ENCODE peak calls at places on chromosomes 16 and 17, in six cellular contexts. One of them, this sample, is unnamed.

GRCh38 chr16:84795338-84796053 is 24.3 kb upstream of the CRISPLD2 start:
- DNase-seq in choroid plexus epithelial cell: peak; percentile 95
- DNase-seq in GM13976: no peak
- DNase-seq in GM20000: no peak
- DNase-seq in omental fat pad: no peak
- DNase-seq in psoas muscle: peak; percentile 83
- DNase-seq in this sample: peak; percentile 69

GRCh38 chr16:31355701-31356100 is 725 bp downstream of the ITGAX start:
- DNase-seq in choroid plexus epithelial cell: no peak
- DNase-seq in psoas muscle: no peak
- DNase-seq in GM20000: no peak
- DNase-seq in GM13976: no peak
- DNase-seq in omental fat pad: no peak
- DNase-seq in this sample: no peak

GRCh38 chr17:29766796-29767327 is 144.2 kb upstream of the CORO6 start:
- DNase-seq in omental fat pad: no peak
- DNase-seq in psoas muscle: no peak
- DNase-seq in GM20000: no peak
- DNase-seq in GM13976: no peak
- DNase-seq in choroid plexus epithelial cell: no peak
- DNase-seq in this sample: no peak

GRCh38 chr17:1709971-1710806 is at the start of gene TLCD2:
- DNase-seq in GM13976: peak; percentile 62
- DNase-seq in choroid plexus epithelial cell: peak; percentile 66
- DNase-seq in omental fat pad: no peak
- DNase-seq in psoas muscle: peak; percentile 85
- DNase-seq in GM20000: peak; percentile 54
- DNase-seq in this sample: no peak

GRCh38 chr17:64202683-64203430 is 60.2 kb downstream of the TEX2 start:
- DNase-seq in omental fat pad: no peak
- DNase-seq in psoas muscle: no peak
- DNase-seq in GM13976: no peak
- DNase-seq in GM20000: no peak
- DNase-seq in choroid plexus epithelial cell: peak; percentile 84
- DNase-seq in this sample: no peak

GRCh38 chr17:82752371-82753200 is 721 bp downstream of the TBCD start:
- DNase-seq in psoas muscle: peak; percentile 37
- DNase-seq in choroid plexus epithelial cell: peak; percentile 9
- DNase-seq in GM20000: peak; percentile 73
- DNase-seq in GM13976: peak; percentile 67
- DNase-seq in omental fat pad: no peak
- DNase-seq in this sample: no peak

GRCh38 chr17:16462070-16462864 is 29.7 kb downstream of the LRRC75A start:
- DNase-seq in psoas muscle: no peak
- DNase-seq in choroid plexus epithelial cell: no peak
- DNase-seq in omental fat pad: no peak
- DNase-seq in GM13976: no peak
- DNase-seq in GM20000: no peak
- DNase-seq in this sample: no peak

GRCh38 chr16:6725634-6726331 is 606.9 kb upstream of the RBFOX1 start:
- DNase-seq in omental fat pad: no peak
- DNase-seq in GM13976: no peak
- DNase-seq in choroid plexus epithelial cell: no peak
- DNase-seq in psoas muscle: no peak
- DNase-seq in GM20000: no peak
- DNase-seq in this sample: no peak

GRCh38 chr17:78197147-78197830 is 10.1 kb downstream of the AFMID start:
- DNase-seq in GM20000: no peak
- DNase-seq in omental fat pad: no peak
- DNase-seq in choroid plexus epithelial cell: peak; percentile 39
- DNase-seq in psoas muscle: no peak
- DNase-seq in GM13976: no peak
- DNase-seq in this sample: no peak

GRCh38 chr17:64180089-64180488 is 50.1 kb upstream of the ERN1 start:
- DNase-seq in GM20000: no peak
- DNase-seq in psoas muscle: no peak
- DNase-seq in GM13976: no peak
- DNase-seq in omental fat pad: no peak
- DNase-seq in choroid plexus epithelial cell: peak; percentile 83
- DNase-seq in this sample: no peak

GRCh38 chr17:8366231-8366630 is 10.3 kb downstream of the KRABD2 start:
- DNase-seq in GM13976: no peak
- DNase-seq in GM20000: peak; percentile 5
- DNase-seq in choroid plexus epithelial cell: peak; percentile 75
- DNase-seq in omental fat pad: no peak
- DNase-seq in psoas muscle: no peak
- DNase-seq in this sample: no peak

GRCh38 chr16:69084301-69084700 is 21.2 kb upstream of the HAS3 start:
- DNase-seq in GM13976: no peak
- DNase-seq in GM20000: no peak
- DNase-seq in psoas muscle: no peak
- DNase-seq in choroid plexus epithelial cell: peak; percentile 58
- DNase-seq in omental fat pad: no peak
- DNase-seq in this sample: no peak

GRCh38 chr16:53651357-53651756 is 52.3 kb downstream of the RPGRIP1L start:
- DNase-seq in choroid plexus epithelial cell: no peak
- DNase-seq in psoas muscle: no peak
- DNase-seq in GM13976: no peak
- DNase-seq in omental fat pad: no peak
- DNase-seq in GM20000: no peak
- DNase-seq in this sample: no peak

GRCh38 chr17:17783825-17784598 is 52.8 kb downstream of the SREBF1 start:
- DNase-seq in omental fat pad: no peak
- DNase-seq in GM20000: no peak
- DNase-seq in choroid plexus epithelial cell: peak; percentile 72
- DNase-seq in psoas muscle: peak; percentile 49
- DNase-seq in GM13976: no peak
- DNase-seq in this sample: no peak

DNA sequence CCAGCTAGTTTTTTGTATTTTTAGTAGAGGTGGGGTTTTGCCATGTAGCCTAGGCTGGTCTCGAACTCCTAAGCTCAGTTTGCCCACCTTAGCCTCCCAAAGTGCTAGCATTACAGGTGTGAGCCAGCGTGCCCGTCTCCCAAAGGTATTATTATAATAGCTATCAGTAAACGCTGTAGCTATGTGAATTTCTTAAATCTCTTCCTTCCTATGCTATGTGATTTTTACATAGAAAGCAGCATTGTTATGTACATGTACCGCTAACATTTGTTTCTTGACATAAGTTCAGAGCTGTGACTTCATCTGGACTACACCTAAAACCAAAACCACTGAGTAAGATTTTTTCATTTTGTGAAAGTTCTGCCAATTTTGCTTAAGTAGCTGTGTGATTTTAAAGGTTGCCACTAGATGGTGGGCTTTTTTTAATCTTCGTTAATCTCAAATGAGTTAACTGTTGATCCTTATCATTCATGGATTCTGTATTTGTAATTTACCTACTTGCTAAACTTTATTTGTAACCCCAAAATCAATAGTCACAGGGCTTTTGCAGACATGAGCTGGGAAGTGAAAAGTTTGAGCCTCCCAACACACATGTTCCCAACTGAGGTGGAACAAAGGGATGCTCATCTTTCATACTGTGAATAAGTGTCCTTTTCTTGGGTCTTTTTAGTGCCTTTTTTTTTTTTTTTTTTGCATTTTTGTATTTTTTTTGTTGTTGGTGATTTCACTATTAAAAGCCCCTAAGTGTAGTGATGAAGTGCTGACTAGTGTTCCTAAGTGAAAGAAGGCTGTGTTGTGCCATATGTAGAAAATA is 21.9 kb downstream of the PRKAR1A start:
- DNase-seq in psoas muscle: no peak
- DNase-seq in GM13976: no peak
- DNase-seq in GM20000: no peak
- DNase-seq in choroid plexus epithelial cell: peak; percentile 79
- DNase-seq in omental fat pad: no peak
- DNase-seq in this sample: no peak
- TF ChIP-seq CTCF in psoas muscle: peak; percentile 34
- TF ChIP-seq CTCF in GM13976: no peak
- TF ChIP-seq CTCF in GM20000: no peak
- TF ChIP-seq CTCF in choroid plexus epithelial cell: peak; percentile 48
- TF ChIP-seq CTCF in omental fat pad: no peak
- TF ChIP-seq CTCF in this sample: peak; percentile 36

GRCh38 chr17:62727916-62728672 is 80.0 kb downstream of the MARCHF10 start:
- DNase-seq in psoas muscle: no peak
- DNase-seq in GM13976: no peak
- DNase-seq in GM20000: no peak
- DNase-seq in choroid plexus epithelial cell: no peak
- DNase-seq in omental fat pad: no peak
- DNase-seq in this sample: no peak
- TF ChIP-seq CTCF in psoas muscle: no peak
- TF ChIP-seq CTCF in GM13976: no peak
- TF ChIP-seq CTCF in GM20000: no peak
- TF ChIP-seq CTCF in choroid plexus epithelial cell: no peak
- TF ChIP-seq CTCF in omental fat pad: no peak
- TF ChIP-seq CTCF in this sample: no peak

DNA sequence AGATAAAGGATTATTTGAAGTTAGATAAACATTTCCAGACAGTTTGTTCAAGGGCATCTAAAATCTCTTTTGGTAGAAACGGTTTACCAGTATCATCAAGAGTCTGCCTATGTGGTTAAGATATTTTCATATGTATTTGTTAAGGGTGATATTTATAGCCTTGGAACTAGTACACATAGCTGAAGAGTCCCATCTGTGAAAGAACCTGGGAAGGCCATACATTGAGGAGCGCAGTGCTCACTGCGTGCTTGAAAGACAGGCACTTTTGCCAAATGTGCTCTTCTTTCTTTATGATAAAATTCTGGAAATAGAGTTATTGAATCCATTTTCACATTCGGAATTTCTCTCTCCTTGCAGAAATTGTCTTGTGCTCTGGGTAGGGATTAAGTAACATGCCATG is 7.7 kb downstream of the IGSF6 start:
- DNase-seq in omental fat pad: no peak
- DNase-seq in GM13976: no peak
- DNase-seq in GM20000: no peak
- DNase-seq in choroid plexus epithelial cell: no peak
- DNase-seq in psoas muscle: no peak
- DNase-seq in this sample: no peak
- TF ChIP-seq CTCF in omental fat pad: no peak
- TF ChIP-seq CTCF in GM13976: no peak
- TF ChIP-seq CTCF in GM20000: no peak
- TF ChIP-seq CTCF in choroid plexus epithelial cell: no peak
- TF ChIP-seq CTCF in psoas muscle: no peak
- TF ChIP-seq CTCF in this sample: no peak

GRCh38 chr17:43085489-43085888 is 39.7 kb downstream of the BRCA1 start:
- DNase-seq in choroid plexus epithelial cell: peak; percentile 60
- DNase-seq in omental fat pad: no peak
- DNase-seq in GM13976: no peak
- DNase-seq in GM20000: no peak
- DNase-seq in psoas muscle: no peak
- DNase-seq in this sample: peak; percentile 16
- TF ChIP-seq CTCF in choroid plexus epithelial cell: peak; percentile 40
- TF ChIP-seq CTCF in omental fat pad: no peak
- TF ChIP-seq CTCF in GM13976: no peak
- TF ChIP-seq CTCF in GM20000: no peak
- TF ChIP-seq CTCF in psoas muscle: no peak
- TF ChIP-seq CTCF in this sample: no peak

GRCh38 chr16:86834451-86835035 is 256.2 kb downstream of the FOXL1 start:
- DNase-seq in GM13976: no peak
- DNase-seq in psoas muscle: no peak
- DNase-seq in GM20000: no peak
- DNase-seq in choroid plexus epithelial cell: peak; percentile 59
- DNase-seq in omental fat pad: no peak
- DNase-seq in this sample: peak; percentile 12
- TF ChIP-seq CTCF in GM13976: no peak
- TF ChIP-seq CTCF in psoas muscle: no peak
- TF ChIP-seq CTCF in GM20000: no peak
- TF ChIP-seq CTCF in choroid plexus epithelial cell: peak; percentile 44
- TF ChIP-seq CTCF in omental fat pad: no peak
- TF ChIP-seq CTCF in this sample: peak; percentile 30

DNA sequence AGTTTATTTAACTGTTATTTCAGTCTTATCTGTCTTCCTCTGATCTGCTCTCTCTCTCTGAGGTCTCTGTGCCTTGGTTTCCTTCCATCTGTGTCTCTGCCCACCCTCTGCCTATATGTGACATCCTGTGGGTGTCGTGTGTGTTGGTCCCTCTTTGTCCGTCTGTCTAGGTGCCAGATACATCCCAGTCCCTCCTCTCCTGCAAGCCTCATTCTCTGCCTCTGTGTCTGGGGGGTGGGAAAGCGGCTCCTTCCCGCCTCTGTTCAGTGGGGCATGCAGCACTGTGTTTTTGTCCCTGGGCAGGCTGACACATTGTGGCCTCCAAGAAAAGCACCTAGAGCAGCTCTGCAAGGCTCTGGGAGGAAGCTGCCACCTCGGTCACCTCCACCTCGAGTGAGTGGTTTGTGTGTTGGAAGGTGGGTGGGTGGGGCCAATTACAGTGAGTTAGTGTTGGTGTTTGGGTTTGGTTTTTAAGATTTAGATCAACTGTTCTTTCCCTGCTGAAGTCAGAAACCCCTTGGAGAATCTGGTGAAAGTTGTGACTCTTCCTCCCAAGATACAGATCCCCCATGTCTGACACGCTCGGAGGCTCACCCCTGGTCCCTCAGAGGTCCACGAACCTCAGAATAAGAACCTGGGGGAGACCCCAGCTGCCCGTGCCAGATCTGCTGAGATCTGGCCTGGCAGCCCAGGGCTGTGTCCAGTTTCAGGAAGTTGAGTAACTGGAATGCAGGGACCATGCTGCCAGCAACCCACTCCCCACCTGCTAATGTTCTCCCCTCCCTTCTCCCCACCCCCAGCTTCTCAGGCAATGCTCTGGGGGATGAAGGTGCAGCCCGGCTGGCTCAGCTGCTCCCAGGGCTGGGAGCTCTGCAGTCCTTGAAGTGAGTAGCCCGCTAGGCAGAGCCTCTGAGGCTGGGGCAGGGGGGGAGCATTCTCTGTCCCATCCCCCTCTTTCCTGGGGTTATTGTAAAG is 50.9 kb upstream of the CPNE2 start:
- DNase-seq in choroid plexus epithelial cell: peak; percentile 9
- DNase-seq in GM13976: peak; percentile 73
- DNase-seq in psoas muscle: no peak
- DNase-seq in GM20000: peak; percentile 48
- DNase-seq in omental fat pad: no peak
- DNase-seq in this sample: no peak
- TF ChIP-seq CTCF in choroid plexus epithelial cell: no peak
- TF ChIP-seq CTCF in GM13976: no peak
- TF ChIP-seq CTCF in psoas muscle: no peak
- TF ChIP-seq CTCF in GM20000: no peak
- TF ChIP-seq CTCF in omental fat pad: no peak
- TF ChIP-seq CTCF in this sample: no peak

GRCh38 chr17:79808763-79809529 is 12.1 kb upstream of the CBX8 start:
- DNase-seq in omental fat pad: no peak
- DNase-seq in psoas muscle: no peak
- DNase-seq in GM13976: no peak
- DNase-seq in choroid plexus epithelial cell: peak; percentile 70
- DNase-seq in GM20000: peak; percentile 68
- DNase-seq in this sample: no peak
- TF ChIP-seq CTCF in omental fat pad: no peak
- TF ChIP-seq CTCF in psoas muscle: no peak
- TF ChIP-seq CTCF in GM13976: peak; percentile 34
- TF ChIP-seq CTCF in choroid plexus epithelial cell: peak; percentile 58
- TF ChIP-seq CTCF in GM20000: peak; percentile 25
- TF ChIP-seq CTCF in this sample: no peak

DNA sequence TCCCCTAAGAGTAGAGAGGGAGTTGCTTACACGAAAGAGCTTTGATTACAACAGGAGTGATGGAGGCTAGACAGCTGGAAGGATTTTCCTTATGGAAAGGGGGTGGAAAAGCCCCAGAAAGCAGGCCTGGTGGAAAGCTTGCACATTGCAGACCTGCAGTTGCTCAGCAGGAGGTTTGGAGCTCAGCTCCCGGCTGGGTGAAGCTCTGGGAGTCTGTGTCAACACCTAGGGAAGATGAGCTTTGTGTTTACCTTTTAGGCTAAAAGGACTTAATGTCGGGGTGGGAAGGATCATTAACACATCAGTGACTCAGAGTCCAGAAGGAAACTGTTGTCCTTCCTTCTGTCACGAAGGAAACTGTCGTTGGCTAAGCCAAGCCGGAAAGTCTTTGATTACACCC is 48.1 kb downstream of the RAP1GAP2 start:
- DNase-seq in choroid plexus epithelial cell: peak; percentile 29
- DNase-seq in GM20000: no peak
- DNase-seq in GM13976: no peak
- DNase-seq in omental fat pad: no peak
- DNase-seq in psoas muscle: no peak
- DNase-seq in this sample: no peak
- TF ChIP-seq CTCF in choroid plexus epithelial cell: peak; percentile 30
- TF ChIP-seq CTCF in GM20000: no peak
- TF ChIP-seq CTCF in GM13976: no peak
- TF ChIP-seq CTCF in omental fat pad: no peak
- TF ChIP-seq CTCF in psoas muscle: no peak
- TF ChIP-seq CTCF in this sample: no peak